ENCODE peak calls at places on chromosomes 4 and X, in five cellular contexts. B is stimulated activated CD8-positive, alpha-beta memory T cell treated with anti-CD3 and anti-CD28 coated beads, Interleukin-2, amount 100 ng/mL, for 48 hours; R is T-helper 1 cell; W is effector CD4-positive, alpha-beta T cell; G is activated T-helper 1 cell treated with anti-CD3 and anti-CD28 coated beads, Interleukin-2, amount 50 U/mL, for 16 hours. U is an unnamed sample.

GRCh38 chrX:150200820-150201287 is 162.3 kb upstream of the MAMLD1 start:
- DNase-seq in B (peak; percentile 47), R (peak; percentile 82), W (no peak), G (no peak), U (peak; percentile 92)

GRCh38 chr4:15682790-15683495 is 1.3 kb downstream of the FAM200B start:
- DNase-seq in B (no peak), R (no peak), W (no peak), G (no peak), U (no peak)

GRCh38 chr4:187544461-187545053 is 451.0 kb upstream of the ZFP42 start:
- DNase-seq in B (no peak), R (no peak), W (no peak), G (no peak), U (no peak)

GRCh38 chr4:28267166-28267565 is 1406.5 kb downstream of the STIM2 start:
- DNase-seq in B (no peak), R (no peak), W (no peak), G (no peak), U (no peak)

GRCh38 chrX:128816919-128817318 is 706.4 kb downstream of the SMARCA1 start:
- DNase-seq in B (no peak), R (no peak), W (no peak), G (no peak), U (no peak)

GRCh38 chr4:100494166-100494565 is 23.7 kb downstream of the EMCN start:
- DNase-seq in B (no peak), R (no peak), W (no peak), G (no peak), U (no peak)

GRCh38 chr4:82903737-82904136 is 3.2 kb downstream of the THAP9 start:
- DNase-seq in B (no peak), R (peak; percentile 33), W (no peak), G (no peak), U (no peak)

GRCh38 chrX:27555514-27555913 is 34.6 kb upstream of the DCAF8L2 start:
- DNase-seq in B (no peak), R (no peak), W (no peak), G (no peak), U (peak; percentile 21)

GRCh38 chrX:1433646-1434357 is 18.9 kb downstream of the ASMTL start:
- DNase-seq in B (no peak), R (no peak), W (no peak), G (no peak), U (no peak)

GRCh38 chr4:158285429-158286216 is 75.3 kb downstream of the TMEM144 start:
- DNase-seq in B (no peak), R (no peak), W (no peak), G (no peak), U (no peak)

GRCh38 chr4:155984398-155984797 is 30.7 kb upstream of the CTSO start:
- DNase-seq in B (no peak), R (no peak), W (no peak), G (no peak), U (no peak)

GRCh38 chrX:6460893-6461490 is 73.9 kb downstream of the VCX3A start:
- DNase-seq in B (no peak), R (no peak), W (no peak), G (no peak), U (no peak)

GRCh38 chr4:129364747-129365452 is 268.9 kb downstream of the C4orf33 start:
- DNase-seq in B (no peak), R (peak; percentile 2), W (no peak), G (no peak), U (no peak)

GRCh38 chr4:77385124-77385969 is 220.3 kb upstream of the CXCL13 start:
- DNase-seq in B (peak; percentile 39), R (peak; percentile 47), W (peak; percentile 20), G (peak; percentile 9), U (peak; percentile 40)

GRCh38 chrX:134459683-134460004 is 321 bp upstream of the HPRT1 start:
- DNase-seq in B (no peak), R (peak; percentile 10), W (no peak), G (no peak), U (no peak)

GRCh38 chr4:141636771-141637460 is 533 bp downstream of the IL15 start:
- DNase-seq in B (peak; percentile 8), R (peak; percentile 30), W (no peak), G (no peak), U (peak; percentile 46)

GRCh38 chr4:156609421-156609820 is 362.2 kb downstream of the PDGFC start:
- DNase-seq in B (no peak), R (no peak), W (no peak), G (no peak), U (no peak)

GRCh38 chr4:5708829-5709680 is 696 bp upstream of the EVC2 start:
- DNase-seq in B (no peak), R (no peak), W (no peak), G (no peak), U (no peak)

GRCh38 chrX:105226499-105226898 is 6.0 kb upstream of the TEX13A start:
- DNase-seq in B (no peak), R (no peak), W (no peak), G (no peak), U (no peak)

GRCh38 chr4:174763454-174764104 is 65.5 kb downstream of the GLRA3 start:
- DNase-seq in B (no peak), R (no peak), W (no peak), G (no peak), U (no peak)

GRCh38 chr4:59127748-59128147 is 2017.6 kb upstream of the IGFBP7 start:
- DNase-seq in B (no peak), R (no peak), W (no peak), G (no peak), U (no peak)

GRCh38 chr4:180828455-180829018 is 1414.7 kb upstream of the TENM3 start:
- DNase-seq in B (no peak), R (no peak), W (no peak), G (no peak), U (peak; percentile 47)

GRCh38 chr4:125741825-125742452 is 427.2 kb downstream of the FAT4 start:
- DNase-seq in B (no peak), R (no peak), W (no peak), G (no peak), U (no peak)

GRCh38 chrX:123422875-123423274 is 238.8 kb downstream of the GRIA3 start:
- DNase-seq in B (no peak), R (no peak), W (no peak), G (no peak), U (peak; percentile 21)

GRCh38 chrX:1486749-1487361 is 34.1 kb upstream of the ASMTL start:
- DNase-seq in B (no peak), R (peak; percentile 0), W (no peak), G (no peak), U (no peak)

GRCh38 chr4:180057198-180057821 is 2185.9 kb upstream of the TENM3 start:
- DNase-seq in B (no peak), R (no peak), W (no peak), G (no peak), U (peak; percentile 12)

GRCh38 chr4:87120411-87121162 is 99.8 kb downstream of the KLHL8 start:
- DNase-seq in B (no peak), R (no peak), W (no peak), G (no peak), U (no peak)

GRCh38 chr4:57020467-57021101 is 41.9 kb downstream of the POLR2B start:
- DNase-seq in B (no peak), R (no peak), W (no peak), G (no peak), U (no peak)

GRCh38 chrX:152632445-152633097 is 5.1 kb upstream of the GABRQ start:
- DNase-seq in B (peak; percentile 21), R (peak; percentile 2), W (no peak), G (no peak), U (peak; percentile 36)

GRCh38 chrX:12771445-12772069 is 19.7 kb upstream of the PRPS2 start:
- DNase-seq in B (peak; percentile 46), R (peak; percentile 83), W (peak; percentile 60), G (peak; percentile 40), U (no peak)

GRCh38 chr4:8778301-8778700 is 93.3 kb downstream of the HMX1 start:
- DNase-seq in B (no peak), R (no peak), W (no peak), G (no peak), U (no peak)

GRCh38 chrX:151902813-151903591 is 9.7 kb upstream of the MAGEA4 start:
- DNase-seq in B (no peak), R (no peak), W (no peak), G (no peak), U (peak; percentile 65)

GRCh38 chr4:2833671-2834000 is 10.0 kb upstream of the ADD1 start:
- DNase-seq in B (no peak), R (no peak), W (no peak), G (no peak), U (no peak)

GRCh38 chrX:21705215-21705614 is 47.1 kb upstream of the KLHL34 start:
- DNase-seq in B (no peak), R (no peak), W (no peak), G (no peak), U (no peak)

GRCh38 chr4:158532556-158533231 is 11.0 kb downstream of the RXFP1 start:
- DNase-seq in B (no peak), R (no peak), W (no peak), G (no peak), U (no peak)

GRCh38 chr4:89009107-89009506 is 47.9 kb downstream of the FAM13A start:
- DNase-seq in B (no peak), R (no peak), W (no peak), G (no peak), U (no peak)

GRCh38 chr4:107966903-107967302 is 22.8 kb upstream of the HADH start:
- DNase-seq in B (no peak), R (no peak), W (no peak), G (no peak), U (no peak)

GRCh38 chr4:80393246-80393969 is 57.9 kb downstream of the CFAP299 start:
- DNase-seq in B (no peak), R (peak; percentile 33), W (no peak), G (no peak), U (no peak)

GRCh38 chr4:123788577-123788976 is 392.0 kb downstream of the SPRY1 start:
- DNase-seq in B (no peak), R (no peak), W (no peak), G (no peak), U (no peak)